ENCODE peak calls at places on chromosomes 2 and 18, in five cellular contexts. D is HepG2, Z is GM12891, W is K562, X is SK-N-SH. C is an unnamed sample.

GRCh38 chr2:57373530-57373929 is 673.1 kb upstream of the VRK2 start:
- DNase-seq in W (no peak), D (no peak), Z (no peak), X (no peak), C (no peak)

GRCh38 chr18:79956276-79956675 is 4.8 kb upstream of the SLC66A2 start:
- DNase-seq in X (no peak), W (no peak), D (no peak), Z (no peak), C (no peak)

GRCh38 chr2:239002591-239002959 is 154.7 kb downstream of the TWIST2 start:
- DNase-seq in Z (no peak), D (no peak), X (no peak), W (no peak), C (no peak)

GRCh38 chr2:45134726-45135125 is 125.5 kb upstream of the SIX2 start:
- DNase-seq in X (no peak), Z (no peak), D (no peak), W (no peak), C (no peak)

GRCh38 chr2:84912984-84913383 is 7.5 kb downstream of the TMSB10 start:
- DNase-seq in X (no peak), Z (no peak), W (no peak), D (no peak), C (no peak)

GRCh38 chr2:221574231-221574570 is 2.1 kb upstream of the EPHA4 start:
- DNase-seq in W (no peak), Z (no peak), D (no peak), X (no peak), C (no peak)

GRCh38 chr18:59660976-59661743 is 36.1 kb downstream of the CCBE1 start:
- DNase-seq in X (no peak), W (no peak), Z (no peak), D (no peak), C (no peak)

GRCh38 chr2:64942693-64943092 is 46.5 kb upstream of the SLC1A4 start:
- DNase-seq in D (no peak), Z (no peak), X (no peak), W (no peak), C (no peak)

GRCh38 chr2:30371772-30372373 is 75.2 kb upstream of the LCLAT1 start:
- DNase-seq in X (no peak), D (no peak), Z (no peak), W (no peak), C (no peak)

GRCh38 chr2:47617028-47617427 is 165.9 kb upstream of the MSH6 start:
- DNase-seq in D (peak), Z (no peak), W (no peak), X (no peak), C (no peak)

GRCh38 chr2:25276569-25277465 is 64.9 kb downstream of the DNMT3A start:
- DNase-seq in Z (peak), X (peak), W (peak), D (no peak), C (peak)

GRCh38 chr18:77853859-77854258 is 604.2 kb downstream of the GALR1 start:
- DNase-seq in X (no peak), Z (no peak), D (no peak), W (no peak), C (no peak)

GRCh38 chr2:238709961-238710360 is 137.9 kb upstream of the TWIST2 start:
- DNase-seq in Z (no peak), X (no peak), W (no peak), D (no peak), C (no peak)

GRCh38 chr18:44392933-44393332 is 287.8 kb upstream of the SETBP1 start:
- DNase-seq in Z (no peak), D (no peak), W (no peak), X (no peak), C (no peak)

GRCh38 chr2:68716948-68717661 is 17.5 kb upstream of the ARHGAP25 start:
- DNase-seq in D (no peak), X (no peak), W (no peak), Z (no peak), C (no peak)

GRCh38 chr2:235052514-235053354 is 100.9 kb downstream of the SH3BP4 start:
- DNase-seq in X (no peak), W (no peak), D (no peak), Z (no peak), C (no peak)

GRCh38 chr2:236689393-236689700 is 119.7 kb downstream of the ACKR3 start:
- DNase-seq in W (no peak), Z (no peak), D (no peak), X (no peak), C (no peak)

GRCh38 chr2:26639685-26640240 is 1.4 kb downstream of the CIB4 start:
- DNase-seq in W (no peak), D (no peak), Z (no peak), X (no peak), C (no peak)

GRCh38 chr2:152453129-152453642 is 118.2 kb downstream of the FMNL2 start:
- DNase-seq in X (no peak), W (no peak), Z (no peak), D (peak), C (no peak)

GRCh38 chr2:68031546-68032160 is 31.2 kb downstream of the C1D start:
- DNase-seq in X (peak), D (peak), Z (no peak), W (peak), C (no peak)

DNA sequence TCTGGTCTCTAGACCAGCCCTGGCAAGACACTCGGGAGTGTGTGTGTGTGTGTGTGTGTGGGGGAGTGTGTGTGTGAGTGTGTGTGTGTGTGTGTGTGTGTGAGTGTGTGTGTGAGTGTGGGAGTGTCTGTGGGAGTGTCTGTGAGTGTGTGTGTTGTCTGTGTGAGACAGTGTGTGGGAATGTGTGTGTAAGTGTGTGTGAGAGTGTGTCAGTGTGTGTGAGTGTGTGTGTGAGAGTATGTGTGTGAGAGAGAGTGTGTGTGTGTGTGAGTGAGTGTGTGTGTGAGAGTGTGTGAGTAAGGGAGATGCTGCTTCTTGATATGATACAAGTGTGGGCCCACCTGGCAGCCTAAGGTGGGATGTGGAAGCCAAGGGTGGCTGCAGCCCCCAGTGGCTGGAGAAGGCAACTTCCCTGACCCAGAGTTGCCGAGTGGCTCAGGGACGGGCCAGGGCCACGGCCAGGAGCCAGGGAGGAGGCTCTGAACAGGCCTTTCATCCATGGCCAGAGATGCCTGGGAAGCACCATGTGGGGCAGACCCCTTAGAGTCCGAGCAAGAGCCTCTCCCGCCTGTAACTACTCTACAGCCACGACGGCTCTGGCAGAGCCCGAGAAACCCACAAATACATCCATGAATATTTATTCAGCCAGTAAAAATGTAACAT is 159.3 kb upstream of the MYCN start:
- DNase-seq in W (peak), Z (no peak), X (no peak), D (no peak), C (no peak)
- TF ChIP-seq TAF1 in W (no peak), Z (no peak), X (no peak), D (no peak), C (no peak)

DNA sequence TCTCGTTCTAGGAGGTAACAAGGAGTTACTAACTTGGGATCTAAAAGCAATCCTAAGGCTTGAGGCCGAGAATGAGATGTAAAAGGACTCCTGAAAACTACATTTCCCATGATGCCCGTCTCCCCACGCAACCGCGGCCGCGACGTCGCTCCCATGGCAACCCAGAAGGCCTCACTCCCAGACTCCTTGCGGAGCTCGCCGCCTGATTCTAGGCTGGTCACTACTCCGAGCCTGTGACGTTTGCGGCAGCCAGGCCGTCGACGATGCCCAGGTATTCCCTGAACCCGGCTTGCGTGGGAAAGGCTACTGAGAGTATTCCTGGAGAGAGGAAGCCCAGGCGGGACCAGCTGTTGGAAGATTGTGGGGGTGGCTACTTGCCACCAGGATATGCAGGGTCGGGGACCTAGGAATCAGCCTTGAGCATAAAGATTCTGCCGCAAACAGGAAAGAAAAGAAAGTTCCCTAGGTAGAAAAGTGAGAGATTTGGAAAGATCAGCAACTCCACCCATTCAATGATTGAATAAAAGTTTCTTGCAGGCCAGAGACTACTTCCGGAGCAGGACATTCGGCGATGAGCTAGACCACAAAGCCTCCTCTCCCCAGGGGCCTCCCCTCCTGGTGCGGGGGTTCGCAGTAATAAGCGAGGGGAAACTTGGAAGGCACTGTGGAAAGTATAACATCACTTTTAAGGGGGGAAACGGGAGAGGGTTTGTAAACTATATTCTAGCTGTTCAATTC is at the start of gene DYNC2LI1:
- DNase-seq in D (peak), X (peak), Z (peak), W (peak), C (peak)
- TF ChIP-seq POLR2AphosphoS5 in D (peak), X (peak), Z (no peak), W (peak), C (no peak)

GRCh38 chr2:9122367-9122766 is 84.2 kb upstream of the ASAP2 start:
- DNase-seq in Z (no peak), X (no peak), D (no peak), W (no peak), C (no peak)

GRCh38 chr2:9124231-9124651 is 82.4 kb upstream of the ASAP2 start:
- DNase-seq in W (no peak), Z (no peak), D (no peak), X (no peak), C (no peak)

GRCh38 chr2:9126540-9126939 is 80.1 kb upstream of the ASAP2 start:
- DNase-seq in D (no peak), W (no peak), Z (no peak), X (no peak), C (no peak)

GRCh38 chr2:9123069-9123468 is 83.5 kb upstream of the ASAP2 start:
- DNase-seq in W (no peak), D (no peak), Z (no peak), X (no peak), C (no peak)

DNA sequence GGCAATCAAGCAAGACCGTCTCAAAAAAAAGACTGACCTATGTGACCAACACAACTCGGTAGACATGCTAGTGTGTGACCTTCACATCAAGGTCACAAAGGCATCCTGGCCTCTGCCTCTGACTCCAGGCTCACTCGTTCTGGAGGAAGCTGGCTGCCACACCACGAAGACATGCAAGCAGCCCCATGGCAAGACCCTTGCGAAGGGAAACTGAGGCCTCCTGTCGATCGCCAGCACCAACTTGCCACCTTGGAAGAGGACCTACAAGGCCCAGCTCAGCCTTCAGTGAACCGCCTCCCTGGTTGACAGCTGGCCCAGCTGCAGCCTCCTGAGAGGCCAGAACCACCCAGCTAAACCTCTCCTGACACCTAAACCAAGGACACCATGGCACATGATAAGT is 79.3 kb upstream of the ASAP2 start:
- DNase-seq in X (no peak), D (no peak), W (no peak), Z (no peak), C (no peak)
- TF ChIP-seq TAF1 in X (no peak), D (no peak), W (no peak), Z (no peak), C (no peak)

GRCh38 chr2:43225788-43226557 is 433 bp downstream of the ZFP36L2 start:
- DNase-seq in Z (no peak), X (peak), W (peak), D (peak), C (peak)
- TF ChIP-seq POLR2AphosphoS5 in Z (peak), X (peak), W (no peak), D (peak), C (peak)

GRCh38 chr2:23924589-23925359 is 2.1 kb downstream of the ATAD2B start:
- DNase-seq in X (no peak), Z (no peak), D (no peak), W (no peak), C (no peak)

GRCh38 chr2:23925702-23926288 is 1.1 kb downstream of the ATAD2B start:
- DNase-seq in D (peak), X (no peak), Z (peak), W (peak), C (peak)

GRCh38 chr2:23926750-23927627 is at the start of gene ATAD2B:
- DNase-seq in X (peak), Z (peak), D (peak), W (peak), C (peak)

GRCh38 chr2:23926289-23926749 is 604 bp downstream of the ATAD2B start:
- DNase-seq in X (peak), W (peak), Z (peak), D (no peak), C (no peak)
- TF ChIP-seq TAF1 in X (no peak), W (no peak), Z (no peak), D (no peak), C (no peak)

C was measured in GM12892.